ENCODE peak calls at places on chromosome 12, in ten cellular contexts. U is tibial nerve, M is ovary, F is endothelial cell of umbilical vein, W is thoracic aorta, C is tibial artery, O is cardiac muscle cell, G is IMR-90, H is psoas muscle, N is MM.1S. J is an unnamed sample. For H3K9me3, the result is how much of the 10 kb centered on the place peaks cover.

GRCh38 chr12:98002887-98003493 is 512.4 kb upstream of the TMPO start:
- DNase-seq in U (no peak), M (no peak), F (peak), W (no peak), C (peak), O (peak), G (peak), H (no peak), N (peak), J (no peak)

GRCh38 chr12:92445253-92446081 is 257.3 kb upstream of the PLEKHG7 start:
- DNase-seq in U (no peak), M (no peak), F (no peak), W (no peak), C (no peak), O (no peak), G (no peak), H (no peak), N (peak), J (no peak)

GRCh38 chr12:47223848-47224213 is 144.1 kb upstream of the AMIGO2 start:
- DNase-seq in U (no peak), M (peak), F (peak), W (no peak), C (no peak), O (peak), G (peak), H (peak), N (no peak), J (no peak)

GRCh38 chr12:26150737-26151450 is 26.1 kb upstream of the BHLHE41 start:
- DNase-seq in U (no peak), M (no peak), F (no peak), W (no peak), C (no peak), O (peak), G (peak), H (no peak), N (no peak), J (no peak)

GRCh38 chr12:121114019-121114639 is 18.5 kb upstream of the P2RX7 start:
- DNase-seq in U (no peak), M (no peak), F (no peak), W (no peak), C (no peak), O (no peak), G (no peak), H (no peak), N (no peak), J (no peak)

GRCh38 chr12:1234073-1234472 is 243.1 kb downstream of the ERC1 start:
- DNase-seq in U (no peak), M (no peak), F (peak), W (no peak), C (no peak), O (peak), G (peak), H (no peak), N (no peak), J (no peak)

GRCh38 chr12:77231548-77231947 is 166.2 kb upstream of the E2F7 start:
- DNase-seq in U (peak), M (peak), F (peak), W (no peak), C (peak), O (peak), G (peak), H (peak), N (no peak), J (peak)

GRCh38 chr12:107547421-107547820 is 138.2 kb upstream of the PWP1 start:
- DNase-seq in U (no peak), M (no peak), F (no peak), W (no peak), C (no peak), O (no peak), G (no peak), H (no peak), N (no peak), J (no peak)

GRCh38 chr12:68367903-68368302 is 35.7 kb upstream of the MDM1 start:
- DNase-seq in U (no peak), M (no peak), F (no peak), W (no peak), C (no peak), O (peak), G (no peak), H (no peak), N (no peak), J (no peak)

GRCh38 chr12:58242803-58243628 is 301.6 kb downstream of the ATP23 start:
- DNase-seq in U (no peak), M (no peak), F (no peak), W (no peak), C (no peak), O (no peak), G (peak), H (no peak), N (no peak), J (no peak)

GRCh38 chr12:65171870-65172269 is 2.5 kb downstream of the LEMD3 start:
- DNase-seq in U (no peak), M (no peak), F (peak), W (no peak), C (no peak), O (peak), G (no peak), H (no peak), N (peak), J (no peak)
- TF ChIP-seq CTCF in U (no peak), M (no peak), F (no peak), W (no peak), C (no peak), O (no peak), G (no peak), H (no peak), N (no peak), J (no peak)

GRCh38 chr12:111351026-111351425 is 17.9 kb downstream of the PHETA1 start:
- DNase-seq in U (no peak), M (no peak), F (no peak), W (no peak), C (no peak), O (no peak), G (no peak), H (no peak), N (no peak), J (no peak)
- H3K9me3 ChIP-seq in U (under half), M (under half), F (under half), W (under half), C (under half), O (under half), G (under half), H (under half), N (under half), J (under half)

GRCh38 chr12:12039897-12040296 is 30.8 kb upstream of the BCL2L14 start:
- DNase-seq in U (no peak), M (no peak), F (no peak), W (no peak), C (no peak), O (no peak), G (no peak), H (no peak), N (no peak), J (no peak)
- H3K27ac ChIP-seq in U (no peak), M (no peak), F (no peak), W (no peak), C (no peak), O (no peak), G (no peak), H (no peak), N (no peak), J (no peak)

GRCh38 chr12:103786201-103786600 is 54.8 kb downstream of the NT5DC3 start:
- DNase-seq in U (no peak), M (no peak), F (no peak), W (no peak), C (no peak), O (no peak), G (no peak), H (no peak), N (no peak), J (no peak)

GRCh38 chr12:103785243-103786031 is 55.6 kb downstream of the NT5DC3 start:
- DNase-seq in U (no peak), M (no peak), F (no peak), W (no peak), C (no peak), O (no peak), G (no peak), H (no peak), N (no peak), J (no peak)

GRCh38 chr12:103780992-103781391 is 60.0 kb downstream of the NT5DC3 start:
- DNase-seq in U (no peak), M (no peak), F (no peak), W (no peak), C (no peak), O (no peak), G (no peak), H (peak), N (no peak), J (no peak)

GRCh38 chr12:103782399-103782798 is 58.6 kb downstream of the NT5DC3 start:
- DNase-seq in U (no peak), M (no peak), F (no peak), W (no peak), C (no peak), O (no peak), G (no peak), H (no peak), N (no peak), J (no peak)

GRCh38 chr12:103783744-103784664 is 57.0 kb downstream of the NT5DC3 start:
- DNase-seq in U (no peak), M (no peak), F (no peak), W (no peak), C (no peak), O (no peak), G (no peak), H (peak), N (no peak), J (no peak)
- TF ChIP-seq CTCF in U (no peak), M (no peak), F (no peak), W (no peak), C (no peak), O (no peak), G (no peak), H (peak), N (no peak), J (no peak)

DNA sequence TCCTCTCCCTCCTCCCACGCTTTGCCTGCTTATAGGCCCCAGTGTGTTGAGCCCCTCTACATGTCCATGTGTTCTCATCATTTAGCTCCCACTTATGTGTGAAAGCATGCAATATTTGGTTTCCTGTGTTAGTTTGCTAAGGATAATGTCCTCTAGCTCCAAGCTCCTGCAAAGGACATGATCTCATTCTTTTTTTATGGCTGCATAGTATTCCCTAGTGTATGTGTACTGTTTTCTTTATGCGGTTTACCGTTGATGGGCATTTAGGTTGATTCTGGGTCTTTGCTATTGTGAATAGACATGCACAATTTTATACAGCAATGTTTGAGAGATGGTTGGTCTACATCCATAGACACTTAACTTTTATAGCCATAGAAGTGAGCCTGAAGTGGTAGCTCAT is 5.1 kb downstream of the RESF1 start:
- DNase-seq in U (no peak), M (no peak), F (no peak), W (no peak), C (no peak), O (no peak), G (no peak), H (no peak), N (no peak), J (no peak)
- H3K9me3 ChIP-seq in U (under half), M (under half), F (under half), W (under half), C (under half), O (under half), G (under half), H (under half), N (under half), J (under half)

DNA sequence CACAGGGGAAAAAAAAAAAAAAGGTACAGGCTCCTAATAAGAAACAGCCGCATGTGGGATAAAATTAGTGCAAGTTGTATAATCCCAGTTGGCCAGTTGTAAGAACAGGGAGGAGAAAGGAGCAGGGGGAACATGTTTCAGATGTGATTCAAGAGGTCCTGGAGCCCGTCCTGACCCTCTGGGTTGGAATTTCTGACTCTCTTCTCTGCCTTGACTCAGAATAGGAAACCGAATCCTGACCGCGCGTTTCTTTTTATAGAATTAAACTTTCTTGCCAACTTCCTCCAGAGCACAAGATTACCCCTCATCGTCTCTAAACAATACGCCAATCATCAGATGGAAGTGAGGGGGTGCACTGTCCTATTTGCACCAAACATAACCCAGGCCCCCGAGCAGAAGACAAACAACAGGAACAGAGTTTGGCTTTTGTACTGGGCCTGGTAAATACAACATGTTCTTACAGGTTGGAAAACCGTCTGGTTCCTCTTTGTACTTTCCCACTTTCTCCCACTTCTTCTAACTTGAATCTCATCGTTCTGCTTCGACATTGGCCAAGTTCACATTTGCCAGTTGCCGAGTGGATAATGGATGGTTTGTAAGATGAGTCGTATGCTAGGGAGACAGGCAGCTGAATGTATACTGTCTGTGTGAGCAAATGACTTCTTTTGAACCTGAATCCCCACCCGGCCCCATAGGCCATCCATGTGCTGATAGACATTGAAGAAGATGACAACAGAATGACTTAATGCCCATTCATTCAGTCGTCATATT is 42.5 kb upstream of the MED13L start:
- DNase-seq in U (no peak), M (peak), F (peak), W (peak), C (peak), O (peak), G (peak), H (peak), N (peak), J (no peak)
- H3K27ac ChIP-seq in U (peak), M (peak), F (no peak), W (peak), C (peak), O (peak), G (peak), H (peak), N (peak), J (peak)

DNA sequence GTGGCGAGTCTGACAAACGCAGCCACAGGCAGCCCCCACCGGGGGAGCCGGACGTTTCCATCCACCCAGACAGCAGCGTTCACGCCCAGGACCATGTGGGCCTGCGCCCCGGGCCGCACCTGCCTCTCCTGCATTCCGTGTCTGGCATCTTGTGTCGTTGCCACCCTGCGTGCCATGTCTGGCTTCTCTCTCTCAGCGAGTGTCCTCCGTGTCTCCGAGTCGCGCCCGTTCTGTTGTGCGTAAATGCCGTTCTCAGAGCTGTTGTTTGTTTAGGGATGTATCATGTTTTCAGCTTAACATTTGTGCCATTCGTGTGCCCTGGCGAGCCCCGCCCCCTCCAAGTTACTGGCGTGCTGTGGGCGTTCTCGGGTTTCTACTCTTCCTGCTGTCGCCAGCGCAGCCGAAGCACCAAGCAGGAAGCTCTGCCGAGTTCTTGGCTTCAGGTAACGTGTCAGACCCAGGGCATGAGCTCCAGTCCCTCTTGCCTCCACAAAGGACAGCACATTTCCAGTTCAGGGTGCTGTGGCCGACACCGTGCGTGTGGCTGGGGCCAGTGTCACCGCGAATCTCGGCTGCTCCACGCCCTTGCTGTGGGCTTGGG is 34.6 kb downstream of the NOC4L start:
- DNase-seq in U (no peak), M (no peak), F (no peak), W (no peak), C (no peak), O (no peak), G (no peak), H (peak), N (no peak), J (no peak)
- TF ChIP-seq CTCF in U (no peak), M (no peak), F (no peak), W (no peak), C (no peak), O (no peak), G (no peak), H (no peak), N (no peak), J (no peak)

GRCh38 chr12:34354239-34355200 is 332.2 kb downstream of the ALG10 start:
- DNase-seq in U (no peak), M (no peak), F (no peak), W (no peak), C (no peak), O (no peak), G (no peak), H (no peak), N (no peak), J (no peak)
- H3K9me3 ChIP-seq in U (under half), M (under half), F (under half), W (under half), C (half or more), O (under half), G (under half), H (under half), N (under half), J (under half)